ENCODE peak calls at places on chromosomes 12 and 14, in nine cellular contexts. S is transverse colon, U is K562, C is sigmoid colon, V is suprapubic skin, G is H1, P is upper lobe of left lung, T is esophagus muscularis mucosa, N is HepG2. Q is an unnamed sample.

GRCh38 chr12:49911213-49911605 is 7.5 kb upstream of the FAIM2 start:
- DNase-seq in S (no peak), U (no peak), C (no peak), V (no peak), G (no peak), P (no peak), T (no peak), N (no peak), Q (no peak)

GRCh38 chr12:24838531-24838950 is 110.4 kb downstream of the BCAT1 start:
- DNase-seq in S (peak), U (no peak), C (peak), V (no peak), G (no peak), P (peak), T (no peak), N (no peak), Q (no peak)

GRCh38 chr12:9626821-9627220 is 19.1 kb upstream of the KLRB1 start:
- DNase-seq in S (no peak), U (no peak), C (no peak), V (no peak), G (no peak), P (no peak), T (no peak), N (no peak), Q (no peak)

GRCh38 chr14:51643137-51643536 is 8.6 kb upstream of the FRMD6 start:
- DNase-seq in S (no peak), U (no peak), C (no peak), V (no peak), G (no peak), P (no peak), T (no peak), N (no peak), Q (no peak)

GRCh38 chr14:95392841-95393240 is 73.1 kb upstream of the CLMN start:
- DNase-seq in S (no peak), U (no peak), C (peak), V (no peak), G (no peak), P (no peak), T (no peak), N (no peak), Q (no peak)

GRCh38 chr12:106974525-106974924 is 12.4 kb downstream of the MTERF2 start:
- DNase-seq in S (no peak), U (no peak), C (no peak), V (no peak), G (no peak), P (no peak), T (no peak), N (peak), Q (no peak)

GRCh38 chr12:68223067-68223747 is 2.4 kb downstream of the IL26 start:
- DNase-seq in S (peak), U (peak), C (peak), V (peak), G (peak), P (peak), T (peak), N (peak), Q (peak)

GRCh38 chr14:104968541-104969401 is 9.4 kb downstream of the AHNAK2 start:
- DNase-seq in S (no peak), U (no peak), C (peak), V (peak), G (no peak), P (no peak), T (no peak), N (no peak), Q (no peak)

GRCh38 chr12:81245918-81246611 is 168.2 kb downstream of the ACSS3 start:
- DNase-seq in S (no peak), U (no peak), C (no peak), V (no peak), G (no peak), P (no peak), T (no peak), N (no peak), Q (no peak)

GRCh38 chr12:114661245-114661644 is 22.7 kb downstream of the TBX3 start:
- DNase-seq in S (no peak), U (no peak), C (no peak), V (no peak), G (no peak), P (no peak), T (no peak), N (no peak), Q (no peak)
- TF ChIP-seq POLR2AphosphoS5 in S (no peak), U (no peak), C (no peak), V (no peak), G (no peak), P (no peak), T (no peak), N (no peak), Q (no peak)

DNA sequence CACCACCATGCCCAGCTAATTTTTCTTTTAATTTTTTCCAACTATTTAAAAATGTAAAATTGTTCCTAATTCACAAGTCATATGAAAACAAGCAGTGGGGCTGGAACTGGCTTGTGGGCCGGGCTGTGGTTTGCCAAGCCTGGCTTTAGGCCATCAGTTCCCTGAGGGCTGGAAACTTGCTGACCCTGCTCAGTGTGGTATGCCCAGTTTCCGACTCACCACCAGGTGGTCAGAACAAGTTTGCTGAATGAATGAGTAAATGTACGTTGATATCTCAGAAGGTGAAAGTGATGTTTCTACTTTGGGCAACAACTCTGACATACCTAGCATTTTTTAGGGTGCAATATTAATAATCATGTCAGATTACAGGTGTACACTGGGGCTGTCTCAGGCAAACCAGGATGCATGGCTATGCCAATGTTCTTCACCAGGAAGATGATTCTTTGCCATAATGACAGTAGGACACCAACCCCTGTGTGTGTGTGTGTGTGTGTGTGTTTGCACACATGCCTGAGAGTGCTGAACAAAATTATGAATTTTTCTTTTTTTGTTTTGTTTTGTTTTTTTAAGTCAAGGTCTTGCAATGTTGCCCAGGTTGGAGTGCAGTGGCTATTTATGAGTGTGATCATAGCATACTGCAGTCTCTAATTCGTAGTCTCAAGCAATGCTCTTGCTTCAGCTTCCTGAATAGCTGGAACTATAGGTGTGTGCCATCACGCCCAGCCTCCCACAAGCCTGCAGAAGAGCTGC is 106.1 kb downstream of the PTPN11 start:
- DNase-seq in S (no peak), U (no peak), C (no peak), V (no peak), G (no peak), P (no peak), T (no peak), N (no peak), Q (no peak)
- TF ChIP-seq CTCF in S (no peak), U (peak), C (no peak), V (no peak), G (peak), P (no peak), T (no peak), N (no peak), Q (no peak)

GRCh38 chr12:88299567-88300101 is 157.5 kb downstream of the TMTC3 start:
- DNase-seq in S (no peak), U (peak), C (no peak), V (no peak), G (no peak), P (no peak), T (no peak), N (no peak), Q (no peak)
- TF ChIP-seq EP300 in S (no peak), U (peak), C (no peak), V (no peak), G (no peak), P (no peak), T (no peak), N (no peak), Q (no peak)

DNA sequence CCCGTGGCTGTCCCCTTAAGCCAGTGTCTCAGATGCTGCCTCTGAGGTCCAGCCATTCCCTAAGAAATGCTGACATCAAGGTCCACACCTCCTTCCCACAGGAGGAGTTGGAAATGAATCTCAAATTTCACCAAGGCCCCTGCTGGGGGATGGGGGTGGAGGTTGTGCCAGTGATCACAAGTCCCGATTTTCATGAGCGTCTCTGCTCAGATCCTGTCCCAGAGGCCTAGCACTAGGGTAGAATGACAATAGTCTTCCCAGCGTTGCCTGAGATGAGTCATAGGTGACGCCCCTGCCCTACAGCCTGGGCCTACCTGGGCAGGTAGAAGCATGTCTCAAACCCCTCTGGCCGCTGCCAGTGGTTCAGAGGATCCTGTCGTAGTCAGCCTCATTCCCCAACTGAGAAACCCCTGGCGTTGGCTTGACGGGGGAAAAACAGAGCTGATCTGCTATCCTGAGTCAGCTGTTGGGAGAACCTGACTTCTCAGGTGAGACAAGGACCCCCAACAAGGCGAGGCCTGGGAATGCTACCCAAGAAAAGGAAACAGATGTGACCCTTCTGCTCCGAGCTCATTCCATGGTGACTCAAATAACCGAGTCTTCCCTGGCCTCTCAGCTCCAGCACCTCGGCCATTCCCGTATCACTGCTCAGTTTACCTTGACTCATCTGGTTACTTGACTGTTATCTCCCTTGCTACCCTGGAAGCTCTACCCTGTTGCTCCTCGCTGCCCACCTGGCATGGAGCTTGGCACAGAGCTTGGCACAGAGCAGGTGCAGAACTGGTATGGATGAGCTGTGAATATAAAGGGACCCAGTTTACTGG is 21.8 kb upstream of the SPPL3 start:
- DNase-seq in S (no peak), U (no peak), C (no peak), V (no peak), G (no peak), P (no peak), T (no peak), N (no peak), Q (no peak)
- TF ChIP-seq POLR2AphosphoS5 in S (no peak), U (no peak), C (no peak), V (no peak), G (no peak), P (no peak), T (no peak), N (no peak), Q (no peak)

DNA sequence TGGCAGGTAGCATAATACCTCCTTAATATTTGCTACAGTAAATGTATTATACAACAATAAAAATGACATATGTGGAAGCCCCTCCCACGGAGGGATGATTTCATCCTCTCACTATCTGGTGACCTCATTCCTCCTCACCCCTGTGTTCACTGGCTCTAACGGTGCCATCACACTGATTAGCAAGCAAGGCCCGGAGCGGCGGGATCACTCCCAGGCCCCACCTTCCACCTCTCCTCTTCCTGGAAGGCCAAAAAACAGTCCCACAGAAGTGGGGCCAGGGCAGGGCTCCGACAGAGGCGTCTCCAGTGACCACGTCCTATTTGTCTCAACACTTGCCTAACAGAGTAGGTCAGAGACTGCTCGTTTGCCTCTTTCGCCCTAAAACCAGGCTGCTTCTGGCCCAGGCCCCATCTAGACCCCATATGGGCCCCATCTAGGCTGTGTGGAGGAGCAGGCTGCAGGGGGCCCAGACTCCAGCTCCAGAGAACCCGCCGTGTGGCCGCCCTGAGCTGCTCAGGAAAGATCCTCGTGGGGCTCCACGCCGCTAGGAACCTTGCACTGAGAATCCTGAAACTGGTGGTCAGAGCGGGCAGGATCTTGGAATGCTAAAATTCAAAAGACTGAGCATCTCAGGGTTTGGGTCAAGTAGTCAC is 3.7 kb downstream of the SELPLG start:
- DNase-seq in S (no peak), U (peak), C (no peak), V (no peak), G (no peak), P (peak), T (no peak), N (peak), Q (no peak)
- TF ChIP-seq CTCF in S (no peak), U (no peak), C (no peak), V (no peak), G (no peak), P (no peak), T (no peak), N (no peak), Q (no peak)

GRCh38 chr14:102005336-102005735 is 41.0 kb downstream of the DYNC1H1 start:
- DNase-seq in S (no peak), U (no peak), C (no peak), V (no peak), G (no peak), P (no peak), T (no peak), N (no peak), Q (no peak)

GRCh38 chr14:101997429-101998336 is 33.3 kb downstream of the DYNC1H1 start:
- DNase-seq in S (no peak), U (no peak), C (no peak), V (peak), G (no peak), P (no peak), T (no peak), N (no peak), Q (no peak)

GRCh38 chr14:102000902-102001301 is 36.5 kb downstream of the DYNC1H1 start:
- DNase-seq in S (no peak), U (no peak), C (no peak), V (peak), G (no peak), P (no peak), T (no peak), N (no peak), Q (no peak)
- TF ChIP-seq EP300 in S (no peak), U (no peak), C (no peak), V (no peak), G (no peak), P (no peak), T (no peak), N (no peak), Q (no peak)

DNA sequence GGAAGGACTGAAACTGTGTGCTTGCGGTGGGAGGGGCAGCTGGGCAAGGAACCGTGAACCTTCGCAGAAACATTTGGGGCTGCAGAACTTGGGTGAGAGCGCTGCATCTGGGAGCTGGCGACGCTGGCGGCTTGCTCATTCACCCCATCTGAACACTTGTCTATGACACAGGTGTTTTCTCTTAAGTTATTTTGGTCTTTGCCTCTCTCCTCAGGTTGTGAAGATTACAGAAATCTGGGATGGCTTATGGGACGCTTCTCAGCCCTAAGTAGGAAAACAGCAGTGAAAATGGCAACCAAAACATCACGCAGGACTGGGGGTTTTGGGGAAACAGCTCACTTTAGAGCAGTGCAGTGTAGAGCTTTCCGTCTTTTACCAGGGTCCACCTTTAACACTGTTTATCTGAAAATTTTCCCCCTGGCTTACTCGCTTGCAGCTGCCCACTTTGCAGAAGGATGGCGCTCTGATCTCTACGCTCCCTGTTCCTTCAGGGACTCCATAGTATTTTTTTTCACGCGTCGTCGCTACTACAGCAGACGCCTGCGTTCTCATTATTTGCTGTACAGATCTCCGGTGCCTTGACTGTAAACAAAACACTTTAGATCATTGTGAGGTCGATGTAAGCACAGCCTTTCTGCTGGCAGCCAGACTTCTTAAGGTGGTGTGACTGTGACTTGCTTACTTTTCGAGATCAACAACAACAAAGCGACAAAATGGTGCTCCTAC is 2.7 kb upstream of the CDKN1B start:
- DNase-seq in S (peak), U (no peak), C (no peak), V (no peak), G (no peak), P (peak), T (peak), N (no peak), Q (peak)
- TF ChIP-seq POLR2AphosphoS5 in S (peak), U (no peak), C (peak), V (no peak), G (no peak), P (no peak), T (peak), N (no peak), Q (peak)

GRCh38 chr12:3313655-3314305 is 177.2 kb upstream of the PRMT8 start:
- DNase-seq in S (no peak), U (peak), C (no peak), V (no peak), G (no peak), P (no peak), T (no peak), N (peak), Q (no peak)
- TF ChIP-seq CTCF in S (peak), U (peak), C (no peak), V (no peak), G (peak), P (no peak), T (no peak), N (peak), Q (no peak)

GRCh38 chr12:18139989-18140596 is 50.1 kb upstream of the RERGL start:
- DNase-seq in S (no peak), U (peak), C (no peak), V (no peak), G (no peak), P (no peak), T (no peak), N (peak), Q (no peak)
- TF ChIP-seq EP300 in S (no peak), U (no peak), C (no peak), V (no peak), G (no peak), P (no peak), T (no peak), N (no peak), Q (no peak)

DNA sequence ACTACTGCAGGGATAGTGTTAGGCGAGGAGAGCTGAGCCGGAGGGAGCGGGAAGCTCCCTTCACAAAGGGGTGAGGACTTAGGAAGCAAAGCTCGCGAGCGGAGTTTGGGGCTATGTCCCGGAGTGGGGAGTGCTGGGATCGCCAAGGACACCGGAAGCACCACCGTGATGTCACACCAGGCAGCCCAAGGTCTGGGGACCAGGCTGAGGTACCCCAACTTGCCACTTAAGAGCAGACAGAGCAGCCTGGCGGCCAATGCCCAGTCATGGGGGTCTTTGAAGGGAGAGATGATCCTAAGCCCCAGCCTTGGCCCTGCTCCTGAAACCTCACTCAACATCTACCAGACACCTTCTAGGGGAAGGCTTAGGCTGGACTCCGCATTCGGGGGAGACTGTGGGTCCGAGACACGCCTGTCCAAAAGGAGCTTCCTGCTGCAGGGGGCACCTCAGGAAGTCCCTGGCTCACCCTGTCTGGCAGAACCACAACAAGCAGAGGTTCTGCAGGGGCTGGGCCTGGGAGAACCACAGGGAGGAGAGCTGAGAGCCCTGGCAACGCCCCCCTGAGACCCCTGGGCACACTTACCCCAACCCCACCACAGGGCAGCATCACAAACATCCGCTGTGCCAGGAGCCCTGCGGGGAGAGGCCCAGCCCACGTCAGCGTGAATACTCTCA is 17.8 kb downstream of the SLC48A1 start:
- DNase-seq in S (no peak), U (no peak), C (no peak), V (no peak), G (no peak), P (no peak), T (no peak), N (no peak), Q (no peak)
- TF ChIP-seq POLR2AphosphoS5 in S (no peak), U (no peak), C (no peak), V (no peak), G (no peak), P (no peak), T (no peak), N (no peak), Q (no peak)

Q was measured in stomach.